ENCODE peak calls at places on chromosomes 7 and 10, in seven cellular contexts. D is cardiac fibroblast, U is mammary epithelial cell, N is Calu3, P is astrocyte of the cerebellum, W is HFFc6, Z is lung. M is an unnamed sample.

GRCh38 chr7:1709900-1710299 is 39.8 kb downstream of the ELFN1 start:
- DNase-seq in N (no peak), Z (no peak), W (no peak), D (peak), U (no peak), P (no peak), M (no peak)

GRCh38 chr7:106071356-106071998 is 40.6 kb downstream of the SYPL1 start:
- DNase-seq in Z (peak), N (peak), W (no peak), D (no peak), U (no peak), P (no peak), M (no peak)

GRCh38 chr10:117137031-117137910 is 799 bp downstream of the VAX1 start:
- DNase-seq in W (no peak), Z (no peak), U (peak), N (peak), P (no peak), D (peak), M (no peak)

GRCh38 chr7:143487566-143487965 is 9.9 kb downstream of the TAS2R41 start:
- DNase-seq in D (peak), P (no peak), Z (peak), N (no peak), W (peak), U (no peak), M (no peak)

GRCh38 chr7:100983451-100984187 is 14.3 kb downstream of the MUC12 start:
- DNase-seq in U (peak), Z (no peak), D (peak), N (peak), P (no peak), W (peak), M (no peak)

GRCh38 chr7:92228100-92228499 is 17.6 kb downstream of the KRIT1 start:
- DNase-seq in P (no peak), W (no peak), N (no peak), D (peak), U (no peak), Z (no peak), M (no peak)

GRCh38 chr7:137579913-137580640 is 236.5 kb upstream of the PTN start:
- DNase-seq in U (peak), N (no peak), W (peak), Z (no peak), D (peak), P (peak), M (no peak)

GRCh38 chr10:73991846-73992245 is 6.1 kb upstream of the VCL start:
- DNase-seq in D (no peak), W (no peak), Z (peak), N (no peak), P (no peak), U (no peak), M (no peak)

GRCh38 chr10:94006591-94007550 is 13.1 kb downstream of the PLCE1 start:
- DNase-seq in W (peak), D (peak), U (no peak), P (peak), N (peak), Z (peak), M (peak)

GRCh38 chr7:44215531-44215930 is 14.8 kb downstream of the YKT6 start:
- DNase-seq in N (no peak), U (no peak), P (no peak), D (no peak), Z (no peak), W (no peak), M (no peak)

GRCh38 chr7:44213206-44213871 is 12.6 kb downstream of the YKT6 start:
- DNase-seq in P (no peak), W (no peak), U (no peak), N (no peak), Z (no peak), D (no peak), M (no peak)

GRCh38 chr7:44216019-44216418 is 15.2 kb downstream of the YKT6 start:
- DNase-seq in W (no peak), Z (no peak), P (no peak), U (no peak), N (no peak), D (no peak), M (no peak)

GRCh38 chr7:44212581-44213184 is 11.9 kb downstream of the YKT6 start:
- DNase-seq in U (no peak), P (no peak), W (no peak), Z (no peak), D (no peak), N (no peak), M (no peak)

DNA sequence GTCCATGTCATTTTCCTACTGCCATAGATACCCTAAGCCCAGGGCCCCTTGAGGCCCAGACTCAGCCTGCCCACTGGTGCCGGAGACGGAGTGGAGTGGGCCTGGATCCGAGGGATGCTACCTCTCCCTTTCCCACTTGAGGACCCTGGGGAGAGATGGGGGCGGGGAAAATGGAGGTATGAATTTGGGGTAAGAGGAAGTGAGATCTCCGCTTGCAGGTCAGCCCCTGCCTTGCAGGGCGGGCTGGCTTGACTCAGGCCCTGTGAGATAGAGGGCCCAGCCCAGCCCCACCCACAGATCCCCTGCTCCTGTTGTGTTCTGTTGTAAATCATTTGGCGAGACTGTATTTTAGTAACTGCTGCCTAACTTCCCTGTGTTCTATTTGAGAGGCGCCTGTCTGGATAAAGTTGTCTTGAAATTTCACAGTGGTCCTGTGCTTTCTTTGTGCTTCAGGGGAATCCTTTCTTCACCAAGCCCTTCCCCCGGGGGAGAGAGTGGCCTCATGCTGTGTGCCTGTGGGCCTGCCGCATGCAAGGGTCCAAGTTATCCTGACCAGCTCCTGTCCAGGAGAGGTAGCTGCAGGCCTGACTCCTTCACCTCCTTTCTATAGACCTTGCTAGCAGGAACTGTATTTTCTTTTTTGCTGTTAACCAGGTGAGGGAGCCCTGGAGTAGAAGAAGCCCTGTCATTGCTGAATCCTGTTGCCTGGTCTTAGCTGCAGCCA is 13.3 kb downstream of the YKT6 start:
- DNase-seq in U (peak), P (peak), D (peak), N (peak), Z (no peak), W (peak), M (no peak)
- TF ChIP-seq CTCF in U (peak), P (peak), D (peak), N (peak), Z (no peak), W (peak), M (peak)

GRCh38 chr10:71696635-71697326 is 22.8 kb downstream of the C10orf105 start:
- DNase-seq in P (no peak), U (no peak), W (no peak), D (peak), Z (peak), N (peak), M (no peak)
- TF ChIP-seq CTCF in P (peak), U (peak), W (peak), D (peak), Z (peak), N (peak), M (peak)

DNA sequence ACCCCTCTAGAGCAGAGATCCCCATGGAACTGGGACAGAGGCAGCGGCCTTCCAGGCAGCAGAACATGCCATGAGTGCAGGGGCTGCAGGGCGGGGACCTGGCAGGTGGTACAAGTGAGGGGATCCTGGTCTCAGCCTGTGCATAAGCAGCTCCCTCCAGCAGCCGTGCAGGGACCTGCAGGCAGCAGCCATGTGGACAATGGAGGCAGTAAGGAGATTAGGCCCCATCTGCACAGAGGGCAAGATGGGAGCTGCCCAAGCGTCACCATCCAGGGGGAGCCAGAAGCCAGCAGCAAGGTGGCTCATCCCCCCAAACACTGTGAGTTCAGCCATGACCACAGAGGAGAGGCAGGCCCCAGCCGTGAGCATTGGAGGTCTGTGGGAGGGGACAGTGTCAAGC is 3.1 kb downstream of the DDC start:
- DNase-seq in Z (no peak), D (no peak), W (no peak), P (no peak), U (no peak), N (no peak), M (no peak)
- TF ChIP-seq CTCF in Z (no peak), D (no peak), W (no peak), P (no peak), U (no peak), N (no peak), M (no peak)

GRCh38 chr7:44307301-44307900 is 18.0 kb downstream of the CAMK2B start:
- DNase-seq in Z (peak), P (no peak), D (peak), U (peak), W (peak), N (peak), M (peak)
- TF ChIP-seq CTCF in Z (no peak), P (no peak), D (peak), U (peak), W (peak), N (peak), M (peak)

GRCh38 chr7:38105874-38106483 is 72.1 kb upstream of the STARD3NL start:
- DNase-seq in U (peak), P (peak), W (peak), N (peak), D (peak), Z (no peak), M (no peak)
- TF ChIP-seq CTCF in U (peak), P (peak), W (peak), N (peak), D (peak), Z (peak), M (peak)